ENCODE peak calls at places on chromosomes 7 and 10, in six cellular contexts. B, Y, E, A, X and W are unnamed samples.

GRCh38 chr10:89378006-89378627 is at the start of gene IFIT1B:
- DNase-seq in X (no peak), A (no peak), Y (no peak), E (no peak), B (no peak), W (no peak)

GRCh38 chr7:84477786-84478405 is 283.3 kb upstream of the SEMA3A start:
- DNase-seq in B (no peak), E (no peak), A (no peak), Y (no peak), X (no peak), W (no peak)

GRCh38 chr10:60400366-60400765 is 10.7 kb upstream of the ANK3 start:
- DNase-seq in A (no peak), B (no peak), E (no peak), X (no peak), Y (no peak), W (no peak)

GRCh38 chr7:130242198-130243014 is 24.3 kb upstream of the CPA2 start:
- DNase-seq in A (peak; percentile 57), B (peak; percentile 46), E (peak; percentile 11), Y (no peak), X (peak; percentile 87), W (peak; percentile 67)

GRCh38 chr10:71964669-71965515 is 697 bp downstream of the CHST3 start:
- DNase-seq in A (peak; percentile 48), X (peak; percentile 93), B (peak; percentile 73), E (no peak), Y (no peak), W (no peak)

GRCh38 chr10:70693619-70694286 is 21.4 kb downstream of the ADAMTS14 start:
- DNase-seq in B (peak; percentile 81), A (no peak), E (no peak), Y (no peak), X (no peak), W (no peak)

GRCh38 chr7:16989883-16990413 is 108.2 kb upstream of the AGR3 start:
- DNase-seq in B (peak; percentile 97), E (no peak), A (no peak), X (no peak), Y (peak; percentile 24), W (no peak)

GRCh38 chr10:100747826-100748231 is 2.4 kb downstream of the PAX2 start:
- DNase-seq in Y (no peak), E (no peak), A (peak; percentile 50), B (no peak), X (no peak), W (no peak)

GRCh38 chr7:150377116-150377979 is 1.8 kb upstream of the ZNF775 start:
- DNase-seq in Y (no peak), B (no peak), A (no peak), E (no peak), X (no peak), W (no peak)

GRCh38 chr7:139647812-139648616 is 124.5 kb downstream of the CLEC2L start:
- DNase-seq in Y (no peak), B (peak; percentile 30), X (no peak), A (no peak), E (no peak), W (no peak)

GRCh38 chr10:66466622-66467021 is 459.2 kb upstream of the LRRTM3 start:
- DNase-seq in A (no peak), E (no peak), B (no peak), X (no peak), Y (no peak), W (no peak)

GRCh38 chr10:1281402-1281782 is 225.2 kb downstream of the WDR37 start:
- DNase-seq in B (no peak), X (no peak), Y (no peak), A (no peak), E (no peak), W (no peak)